ENCODE peak calls at places on chromosomes 12 and 14, in nine cellular contexts. T is NCI-H1436; J is immature natural killer cell; Q is T-helper 9 cell; A is OCI-LY7; L is CD8-positive, alpha-beta memory T cell; F is GM04503; V is H54; N is CD4-positive, alpha-beta T cell. R is an unnamed sample.

GRCh38 chr12:127928615-127929014 is 338.4 kb upstream of the TMEM132C start:
- DNase-seq in T (no peak), J (no peak), Q (no peak), A (no peak), L (no peak), F (peak), V (peak), N (no peak), R (no peak)

GRCh38 chr12:58966939-58967338 is 46.6 kb upstream of the LRIG3 start:
- DNase-seq in T (no peak), J (no peak), Q (no peak), A (no peak), L (no peak), F (no peak), V (no peak), N (no peak), R (no peak)

GRCh38 chr12:2959194-2959507 is at the start of gene TEAD4:
- DNase-seq in T (no peak), J (no peak), Q (no peak), A (no peak), L (no peak), F (peak), V (peak), N (no peak), R (no peak)

GRCh38 chr12:76470028-76470939 is 89.3 kb downstream of the OSBPL8 start:
- DNase-seq in T (no peak), J (no peak), Q (no peak), A (no peak), L (no peak), F (peak), V (peak), N (no peak), R (no peak)

GRCh38 chr12:92070054-92070863 is 75.4 kb downstream of the BTG1 start:
- DNase-seq in T (no peak), J (no peak), Q (no peak), A (no peak), L (no peak), F (no peak), V (no peak), N (no peak), R (no peak)

GRCh38 chr14:53470351-53471043 is 317.4 kb upstream of the DDHD1 start:
- DNase-seq in T (no peak), J (no peak), Q (no peak), A (no peak), L (no peak), F (peak), V (no peak), N (no peak), R (no peak)

GRCh38 chr12:14995583-14996425 is 23.0 kb downstream of the PDE6H start:
- DNase-seq in T (peak), J (peak), Q (no peak), A (peak), L (no peak), F (no peak), V (no peak), N (no peak), R (no peak)

GRCh38 chr14:102407258-102407657 is 44.5 kb downstream of the TECPR2 start:
- DNase-seq in T (no peak), J (no peak), Q (no peak), A (no peak), L (no peak), F (no peak), V (no peak), N (no peak), R (no peak)

GRCh38 chr12:52691076-52691764 is 11.0 kb upstream of the KRT1 start:
- DNase-seq in T (no peak), J (peak), Q (peak), A (peak), L (peak), F (no peak), V (no peak), N (peak), R (peak)

GRCh38 chr12:57603758-57604453 is 718 bp upstream of the DTX3 start:
- DNase-seq in T (no peak), J (no peak), Q (no peak), A (no peak), L (no peak), F (no peak), V (no peak), N (no peak), R (no peak)

GRCh38 chr14:26175659-26176058 is 422.2 kb downstream of the NOVA1 start:
- DNase-seq in T (no peak), J (no peak), Q (no peak), A (no peak), L (no peak), F (no peak), V (no peak), N (no peak), R (no peak)

GRCh38 chr12:109517619-109518018 is 40.2 kb downstream of the UBE3B start:
- DNase-seq in T (no peak), J (no peak), Q (no peak), A (no peak), L (no peak), F (no peak), V (no peak), N (no peak), R (no peak)

GRCh38 chr12:80044694-80045046 is 54.7 kb upstream of the OTOGL start:
- DNase-seq in T (no peak), J (no peak), Q (no peak), A (no peak), L (no peak), F (peak), V (peak), N (no peak), R (no peak)

GRCh38 chr14:21107360-21107781 is 6.5 kb downstream of the TMEM253 start:
- DNase-seq in T (no peak), J (no peak), Q (no peak), A (no peak), L (no peak), F (no peak), V (no peak), N (no peak), R (no peak)

R was measured in naive thymus-derived CD8-positive, alpha-beta T cell.